ENCODE peak calls at places on chromosomes 11 and 22, in nine cellular contexts. One of them, this sample, is unnamed.

GRCh38 chr11:116840746-116841296 is 3.4 kb upstream of the APOA1 start:
- DNase-seq in tibial nerve: no peak
- DNase-seq in fibroblast of pulmonary artery: no peak
- DNase-seq in GM04503: no peak
- DNase-seq in 8988T: no peak
- DNase-seq in stimulated activated CD4-positive, alpha-beta T cell treated with anti-CD3 and anti-CD28 coated beads, TNF-alpha, amount 100 ng/mL, for 1 hour: no peak
- DNase-seq in HCEC 1CT: no peak
- DNase-seq in mesenchymal stem cell: no peak
- DNase-seq in A549: no peak
- DNase-seq in this sample: no peak

GRCh38 chr11:58742981-58743880 is 11.5 kb upstream of the GLYAT start:
- DNase-seq in tibial nerve: no peak
- DNase-seq in fibroblast of pulmonary artery: no peak
- DNase-seq in GM04503: no peak
- DNase-seq in 8988T: no peak
- DNase-seq in stimulated activated CD4-positive, alpha-beta T cell treated with anti-CD3 and anti-CD28 coated beads, TNF-alpha, amount 100 ng/mL, for 1 hour: no peak
- DNase-seq in HCEC 1CT: no peak
- DNase-seq in mesenchymal stem cell: no peak
- DNase-seq in A549: no peak
- DNase-seq in this sample: peak

GRCh38 chr22:45221201-45221600 is 19.5 kb downstream of the KIAA0930 start:
- DNase-seq in tibial nerve: no peak
- DNase-seq in fibroblast of pulmonary artery: no peak
- DNase-seq in GM04503: no peak
- DNase-seq in 8988T: no peak
- DNase-seq in stimulated activated CD4-positive, alpha-beta T cell treated with anti-CD3 and anti-CD28 coated beads, TNF-alpha, amount 100 ng/mL, for 1 hour: no peak
- DNase-seq in HCEC 1CT: no peak
- DNase-seq in mesenchymal stem cell: no peak
- DNase-seq in A549: no peak
- DNase-seq in this sample: no peak

GRCh38 chr11:86805873-86806310 is 5.5 kb downstream of the PRSS23 start:
- DNase-seq in tibial nerve: no peak
- DNase-seq in fibroblast of pulmonary artery: peak
- DNase-seq in GM04503: no peak
- DNase-seq in 8988T: no peak
- DNase-seq in stimulated activated CD4-positive, alpha-beta T cell treated with anti-CD3 and anti-CD28 coated beads, TNF-alpha, amount 100 ng/mL, for 1 hour: no peak
- DNase-seq in HCEC 1CT: peak
- DNase-seq in mesenchymal stem cell: no peak
- DNase-seq in A549: no peak
- DNase-seq in this sample: no peak

GRCh38 chr11:48177661-48178060 is 38.9 kb upstream of the OR4B1 start:
- DNase-seq in tibial nerve: no peak
- DNase-seq in fibroblast of pulmonary artery: no peak
- DNase-seq in GM04503: no peak
- DNase-seq in 8988T: no peak
- DNase-seq in stimulated activated CD4-positive, alpha-beta T cell treated with anti-CD3 and anti-CD28 coated beads, TNF-alpha, amount 100 ng/mL, for 1 hour: no peak
- DNase-seq in HCEC 1CT: no peak
- DNase-seq in mesenchymal stem cell: no peak
- DNase-seq in A549: no peak
- DNase-seq in this sample: no peak

GRCh38 chr22:24593810-24594568 is 1.1 kb upstream of the LRRC75B start:
- DNase-seq in tibial nerve: no peak
- DNase-seq in fibroblast of pulmonary artery: no peak
- DNase-seq in GM04503: no peak
- DNase-seq in 8988T: no peak
- DNase-seq in stimulated activated CD4-positive, alpha-beta T cell treated with anti-CD3 and anti-CD28 coated beads, TNF-alpha, amount 100 ng/mL, for 1 hour: no peak
- DNase-seq in HCEC 1CT: no peak
- DNase-seq in mesenchymal stem cell: no peak
- DNase-seq in A549: no peak
- DNase-seq in this sample: no peak

GRCh38 chr22:19634576-19634975 is 79.7 kb upstream of the SEPTIN5 start:
- DNase-seq in tibial nerve: no peak
- DNase-seq in fibroblast of pulmonary artery: no peak
- DNase-seq in GM04503: no peak
- DNase-seq in 8988T: no peak
- DNase-seq in stimulated activated CD4-positive, alpha-beta T cell treated with anti-CD3 and anti-CD28 coated beads, TNF-alpha, amount 100 ng/mL, for 1 hour: no peak
- DNase-seq in HCEC 1CT: no peak
- DNase-seq in mesenchymal stem cell: no peak
- DNase-seq in A549: no peak
- DNase-seq in this sample: no peak

GRCh38 chr11:1303973-1304372 is 5.5 kb downstream of the TOLLIP start:
- DNase-seq in tibial nerve: no peak
- DNase-seq in fibroblast of pulmonary artery: no peak
- DNase-seq in GM04503: no peak
- DNase-seq in 8988T: no peak
- DNase-seq in stimulated activated CD4-positive, alpha-beta T cell treated with anti-CD3 and anti-CD28 coated beads, TNF-alpha, amount 100 ng/mL, for 1 hour: no peak
- DNase-seq in HCEC 1CT: no peak
- DNase-seq in mesenchymal stem cell: no peak
- DNase-seq in A549: no peak
- DNase-seq in this sample: no peak

GRCh38 chr11:43735931-43736330 is 55.4 kb downstream of the HSD17B12 start:
- DNase-seq in tibial nerve: no peak
- DNase-seq in fibroblast of pulmonary artery: peak
- DNase-seq in GM04503: peak
- DNase-seq in 8988T: no peak
- DNase-seq in stimulated activated CD4-positive, alpha-beta T cell treated with anti-CD3 and anti-CD28 coated beads, TNF-alpha, amount 100 ng/mL, for 1 hour: no peak
- DNase-seq in HCEC 1CT: peak
- DNase-seq in mesenchymal stem cell: no peak
- DNase-seq in A549: no peak
- DNase-seq in this sample: peak

GRCh38 chr11:72782081-72782920 is 11.5 kb downstream of the STARD10 start:
- DNase-seq in tibial nerve: no peak
- DNase-seq in fibroblast of pulmonary artery: no peak
- DNase-seq in GM04503: no peak
- DNase-seq in 8988T: peak
- DNase-seq in stimulated activated CD4-positive, alpha-beta T cell treated with anti-CD3 and anti-CD28 coated beads, TNF-alpha, amount 100 ng/mL, for 1 hour: no peak
- DNase-seq in HCEC 1CT: no peak
- DNase-seq in mesenchymal stem cell: no peak
- DNase-seq in A549: no peak
- DNase-seq in this sample: no peak

GRCh38 chr22:35489225-35489624 is 51.4 kb upstream of the RASD2 start:
- DNase-seq in tibial nerve: no peak
- DNase-seq in fibroblast of pulmonary artery: no peak
- DNase-seq in GM04503: no peak
- DNase-seq in 8988T: no peak
- DNase-seq in stimulated activated CD4-positive, alpha-beta T cell treated with anti-CD3 and anti-CD28 coated beads, TNF-alpha, amount 100 ng/mL, for 1 hour: no peak
- DNase-seq in HCEC 1CT: no peak
- DNase-seq in mesenchymal stem cell: no peak
- DNase-seq in A549: no peak
- DNase-seq in this sample: no peak

GRCh38 chr11:113923572-113923971 is 19.0 kb downstream of the HTR3B start:
- DNase-seq in tibial nerve: no peak
- DNase-seq in fibroblast of pulmonary artery: no peak
- DNase-seq in GM04503: no peak
- DNase-seq in 8988T: no peak
- DNase-seq in stimulated activated CD4-positive, alpha-beta T cell treated with anti-CD3 and anti-CD28 coated beads, TNF-alpha, amount 100 ng/mL, for 1 hour: no peak
- DNase-seq in HCEC 1CT: no peak
- DNase-seq in mesenchymal stem cell: no peak
- DNase-seq in A549: no peak
- DNase-seq in this sample: no peak

GRCh38 chr11:68338041-68338800 is 25.8 kb downstream of the LRP5 start:
- DNase-seq in tibial nerve: no peak
- DNase-seq in fibroblast of pulmonary artery: no peak
- DNase-seq in GM04503: no peak
- DNase-seq in 8988T: no peak
- DNase-seq in stimulated activated CD4-positive, alpha-beta T cell treated with anti-CD3 and anti-CD28 coated beads, TNF-alpha, amount 100 ng/mL, for 1 hour: no peak
- DNase-seq in HCEC 1CT: peak
- DNase-seq in mesenchymal stem cell: peak
- DNase-seq in A549: no peak
- DNase-seq in this sample: no peak

GRCh38 chr22:32883131-32883530 is 81.6 kb downstream of the TIMP3 start:
- DNase-seq in tibial nerve: no peak
- DNase-seq in fibroblast of pulmonary artery: no peak
- DNase-seq in GM04503: no peak
- DNase-seq in 8988T: no peak
- DNase-seq in stimulated activated CD4-positive, alpha-beta T cell treated with anti-CD3 and anti-CD28 coated beads, TNF-alpha, amount 100 ng/mL, for 1 hour: no peak
- DNase-seq in HCEC 1CT: no peak
- DNase-seq in mesenchymal stem cell: no peak
- DNase-seq in A549: no peak
- DNase-seq in this sample: peak

GRCh38 chr11:64996710-64997380 is at the start of gene BATF2:
- DNase-seq in tibial nerve: peak
- DNase-seq in fibroblast of pulmonary artery: peak
- DNase-seq in GM04503: no peak
- DNase-seq in 8988T: peak
- DNase-seq in stimulated activated CD4-positive, alpha-beta T cell treated with anti-CD3 and anti-CD28 coated beads, TNF-alpha, amount 100 ng/mL, for 1 hour: no peak
- DNase-seq in HCEC 1CT: peak
- DNase-seq in mesenchymal stem cell: peak
- DNase-seq in A549: peak
- DNase-seq in this sample: peak

GRCh38 chr11:71349627-71350026 is 97.2 kb upstream of the SHANK2 start:
- DNase-seq in tibial nerve: no peak
- DNase-seq in fibroblast of pulmonary artery: no peak
- DNase-seq in GM04503: no peak
- DNase-seq in 8988T: no peak
- DNase-seq in stimulated activated CD4-positive, alpha-beta T cell treated with anti-CD3 and anti-CD28 coated beads, TNF-alpha, amount 100 ng/mL, for 1 hour: no peak
- DNase-seq in HCEC 1CT: no peak
- DNase-seq in mesenchymal stem cell: no peak
- DNase-seq in A549: no peak
- DNase-seq in this sample: no peak

This sample was measured in A673.